ENCODE peak calls at places on chromosome 1, in nine cellular contexts. R is breast epithelium, I is Peyer's patch, Y is testis, J is heart left ventricle, A is body of pancreas, D is K562, H is IMR-90, C is thyroid gland. P is an unnamed sample.

GRCh38 chr1:64093941-64094340 is 109.5 kb upstream of the UBE2U start:
- DNase-seq in D (no peak), C (no peak), R (no peak), I (no peak), Y (no peak), H (peak), A (no peak), J (no peak), P (no peak)

GRCh38 chr1:220511183-220511582 is 16.8 kb upstream of the MARK1 start:
- DNase-seq in H (no peak), I (no peak), A (no peak), Y (no peak), J (no peak), D (no peak), R (no peak), C (no peak), P (no peak)

GRCh38 chr1:45884700-45885099 is 81.3 kb downstream of the MAST2 start:
- DNase-seq in A (no peak), J (no peak), D (no peak), R (no peak), H (peak), I (no peak), C (no peak), Y (no peak), P (no peak)

GRCh38 chr1:208924011-208924410 is 659.5 kb upstream of the CAMK1G start:
- DNase-seq in D (no peak), A (no peak), H (no peak), C (no peak), R (no peak), Y (no peak), I (no peak), J (no peak), P (no peak)

GRCh38 chr1:4105300-4105880 is 205.3 kb upstream of the C1orf174 start:
- DNase-seq in I (no peak), J (no peak), Y (no peak), R (no peak), A (peak), H (no peak), D (no peak), C (no peak), P (no peak)

GRCh38 chr1:88549536-88549935 is 134.5 kb upstream of the PKN2 start:
- DNase-seq in Y (no peak), R (no peak), C (no peak), J (no peak), H (peak), D (no peak), A (no peak), I (no peak), P (no peak)

GRCh38 chr1:14804626-14805025 is 206.1 kb downstream of the KAZN start:
- DNase-seq in H (no peak), A (no peak), I (no peak), D (peak), C (no peak), R (no peak), J (no peak), Y (no peak), P (no peak)

GRCh38 chr1:18926315-18927081 is 24.1 kb upstream of the ALDH4A1 start:
- DNase-seq in R (no peak), D (peak), I (peak), H (peak), C (no peak), Y (no peak), J (peak), A (peak), P (peak)

GRCh38 chr1:206484901-206485300 is 14.6 kb downstream of the IKBKE start:
- DNase-seq in Y (no peak), D (no peak), J (no peak), C (no peak), A (no peak), R (no peak), H (no peak), I (no peak), P (no peak)

GRCh38 chr1:20216574-20216973 is 30.3 kb upstream of the PLA2G2C start:
- DNase-seq in J (no peak), I (no peak), A (no peak), R (no peak), D (peak), H (peak), Y (no peak), C (no peak), P (no peak)

GRCh38 chr1:229694053-229694693 is 68.1 kb downstream of the URB2 start:
- DNase-seq in C (peak), H (peak), D (no peak), A (peak), I (no peak), J (peak), Y (peak), R (no peak), P (peak)

GRCh38 chr1:22154626-22155025 is 11.7 kb upstream of the WNT4 start:
- DNase-seq in C (no peak), Y (no peak), J (no peak), D (no peak), I (no peak), R (no peak), H (no peak), A (no peak), P (no peak)

GRCh38 chr1:31416101-31416736 is 3.2 kb downstream of the SERINC2 start:
- DNase-seq in I (no peak), R (peak), Y (no peak), D (no peak), C (peak), H (no peak), A (peak), J (no peak), P (no peak)

GRCh38 chr1:107594541-107594940 is 370.4 kb downstream of the VAV3 start:
- DNase-seq in R (no peak), H (no peak), A (no peak), C (no peak), J (no peak), I (no peak), Y (no peak), D (no peak), P (no peak)

GRCh38 chr1:215631489-215631888 is 64.4 kb downstream of the KCTD3 start:
- DNase-seq in R (peak), I (no peak), C (no peak), J (no peak), D (no peak), A (peak), Y (no peak), H (peak), P (no peak)

GRCh38 chr1:1601564-1602320 is 1.8 kb upstream of the FNDC10 start:
- DNase-seq in Y (no peak), I (no peak), J (no peak), D (no peak), H (no peak), R (no peak), A (peak), C (no peak), P (no peak)

GRCh38 chr1:169604781-169605560 is 18.7 kb upstream of the F5 start:
- DNase-seq in R (no peak), H (no peak), C (no peak), J (peak), I (peak), Y (no peak), A (no peak), D (no peak), P (no peak)

GRCh38 chr1:202810615-202811295 is at the start of gene PCAT6:
- DNase-seq in I (peak), H (peak), A (peak), Y (peak), D (peak), C (peak), J (peak), R (peak), P (peak)

GRCh38 chr1:3060601-3061551 is 8.1 kb upstream of the PRDM16 start:
- DNase-seq in D (no peak), A (no peak), R (peak), H (no peak), I (no peak), C (no peak), J (no peak), Y (no peak), P (no peak)

GRCh38 chr1:90850181-90850924 is 133.3 kb upstream of the BARHL2 start:
- DNase-seq in C (peak), A (peak), D (peak), H (no peak), Y (peak), J (no peak), R (no peak), I (no peak), P (no peak)

GRCh38 chr1:100360790-100361232 is 8.5 kb downstream of the CDC14A start:
- DNase-seq in I (no peak), H (peak), J (peak), R (no peak), D (no peak), Y (peak), A (peak), C (peak), P (peak)

GRCh38 chr1:179137623-179138235 is 55.9 kb downstream of the TOR3A start:
- DNase-seq in J (no peak), I (no peak), D (no peak), R (no peak), Y (no peak), H (peak), C (no peak), A (no peak), P (no peak)

GRCh38 chr1:1038694-1039093 is 18.8 kb downstream of the AGRN start:
- DNase-seq in D (no peak), H (no peak), A (no peak), C (no peak), J (no peak), I (peak), Y (no peak), R (no peak), P (no peak)

GRCh38 chr1:10555635-10556429 is 81.1 kb downstream of the PEX14 start:
- DNase-seq in C (no peak), A (no peak), R (no peak), D (no peak), Y (no peak), J (no peak), I (no peak), H (no peak), P (no peak)

GRCh38 chr1:78081980-78082860 is 36.5 kb downstream of the GIPC2 start:
- DNase-seq in A (no peak), D (no peak), J (no peak), C (no peak), Y (no peak), I (no peak), H (peak), R (no peak), P (no peak)

GRCh38 chr1:197944485-197944884 is 27.3 kb downstream of the LHX9 start:
- DNase-seq in Y (no peak), J (no peak), I (no peak), H (no peak), D (no peak), A (no peak), R (no peak), C (no peak), P (no peak)

GRCh38 chr1:41233708-41234107 is 8.4 kb downstream of the SCMH1 start:
- DNase-seq in I (no peak), A (no peak), Y (no peak), J (no peak), D (no peak), H (no peak), C (no peak), R (no peak), P (no peak)

GRCh38 chr1:160993544-160993943 is 27.4 kb downstream of the F11R start:
- DNase-seq in R (no peak), I (no peak), J (no peak), D (no peak), H (peak), Y (no peak), C (no peak), A (no peak), P (no peak)

GRCh38 chr1:204441558-204441957 is 29.9 kb upstream of the PPP1R15B start:
- DNase-seq in I (no peak), C (no peak), Y (no peak), A (no peak), D (no peak), J (no peak), H (no peak), R (no peak), P (no peak)

GRCh38 chr1:206449566-206449965 is 20.7 kb upstream of the IKBKE start:
- DNase-seq in J (no peak), I (no peak), A (no peak), C (no peak), H (peak), Y (no peak), D (no peak), R (no peak), P (no peak)

DNA sequence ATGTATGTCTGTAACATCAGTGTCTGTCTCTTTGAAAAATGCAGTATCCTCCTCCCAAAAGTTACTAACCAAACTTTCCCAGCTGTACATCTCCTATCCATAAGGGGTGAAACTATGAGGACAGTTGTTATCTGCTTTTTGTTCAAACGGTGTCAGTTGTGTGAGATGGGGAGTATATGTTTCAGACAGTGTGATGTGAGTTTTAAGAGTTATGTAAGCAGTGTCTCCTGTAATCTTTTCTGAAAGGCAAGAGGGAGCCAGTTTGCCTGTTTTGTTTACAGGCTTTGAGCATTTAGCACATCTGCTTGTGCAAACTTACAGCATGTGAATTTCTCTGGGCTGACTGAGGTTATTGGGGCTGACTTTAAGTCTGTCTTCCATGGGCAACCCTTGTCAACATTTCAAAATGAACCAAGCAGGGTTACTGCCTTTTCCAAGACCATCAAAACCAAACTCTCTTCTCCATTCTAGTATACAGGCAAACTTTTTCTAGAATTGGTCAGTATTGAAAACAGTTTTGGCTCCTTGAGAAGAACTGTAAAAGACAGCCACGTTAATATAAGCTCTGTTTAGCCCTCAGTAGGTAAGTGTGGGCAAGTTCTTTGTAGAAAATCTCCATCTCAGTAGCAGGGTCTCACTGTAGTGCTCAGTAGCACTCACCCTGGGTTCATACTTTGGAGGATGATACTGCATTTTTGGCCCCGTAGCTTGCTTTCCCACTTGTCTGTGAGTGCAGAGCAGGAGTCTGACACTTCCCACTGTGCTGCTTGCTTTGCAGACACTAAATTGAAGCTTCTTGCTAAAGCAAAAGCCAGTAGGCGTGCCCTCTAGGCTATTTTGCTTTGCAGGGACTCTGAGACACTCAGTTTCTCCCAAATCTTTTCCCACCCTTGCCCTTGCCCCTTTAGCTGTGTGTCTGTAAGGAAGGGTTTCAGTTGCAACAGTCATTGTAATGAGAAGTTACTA is 34.5 kb upstream of the CACYBP start:
- DNase-seq in A (no peak), Y (peak), J (no peak), C (no peak), R (no peak), I (peak), D (peak), H (peak), P (no peak)
- H3K4me3 ChIP-seq in A (no peak), Y (no peak), J (no peak), C (no peak), R (peak), I (peak), D (peak), H (no peak), P (no peak)

GRCh38 chr1:8006037-8006963 is 19.8 kb downstream of the ERRFI1 start:
- DNase-seq in J (no peak), D (no peak), I (no peak), Y (no peak), C (no peak), R (no peak), A (no peak), H (no peak), P (no peak)
- TF ChIP-seq POLR2A in J (no peak), D (no peak), I (no peak), Y (no peak), C (no peak), R (no peak), A (no peak), H (no peak), P (no peak)

GRCh38 chr1:155094622-155094948 is 15.9 kb downstream of the EFNA3 start:
- DNase-seq in C (no peak), H (no peak), D (no peak), Y (no peak), A (no peak), R (no peak), I (no peak), J (no peak), P (no peak)

GRCh38 chr1:155092131-155092530 is 13.5 kb downstream of the EFNA3 start:
- DNase-seq in A (no peak), I (no peak), C (no peak), J (no peak), Y (no peak), H (no peak), R (no peak), D (peak), P (no peak)

GRCh38 chr1:155092641-155093040 is 14.0 kb downstream of the EFNA3 start:
- DNase-seq in R (no peak), D (no peak), H (no peak), Y (no peak), C (no peak), J (no peak), A (no peak), I (no peak), P (no peak)

GRCh38 chr1:155091071-155092051 is 12.7 kb downstream of the EFNA3 start:
- DNase-seq in A (peak), Y (peak), C (peak), I (peak), J (peak), R (peak), D (peak), H (peak), P (peak)

GRCh38 chr1:155093938-155094621 is 15.4 kb downstream of the EFNA3 start:
- DNase-seq in J (no peak), H (peak), I (no peak), C (no peak), A (no peak), R (no peak), D (peak), Y (no peak), P (peak)
- TF ChIP-seq CTCF in J (peak), H (peak), I (peak), C (peak), A (peak), R (peak), D (peak), Y (no peak), P (peak)

GRCh38 chr1:54800899-54801759 is at the start of gene TTC22:
- DNase-seq in C (peak), J (no peak), Y (no peak), A (peak), D (peak), R (peak), H (no peak), I (peak), P (no peak)
- H3K4me3 ChIP-seq in C (peak), J (peak), Y (peak), A (peak), D (peak), R (peak), H (no peak), I (peak), P (peak)

GRCh38 chr1:26472330-26472900 is at the start of gene HMGN2:
- DNase-seq in D (peak), R (peak), H (peak), I (peak), Y (peak), C (peak), J (peak), A (peak), P (peak)
- TF ChIP-seq POLR2A in D (peak), R (peak), H (peak), I (peak), Y (peak), C (peak), J (peak), A (peak), P (peak)

GRCh38 chr1:156583821-156584622 is 4.5 kb downstream of the TTC24 start:
- DNase-seq in J (peak), D (peak), Y (peak), H (peak), A (peak), R (no peak), I (peak), C (peak), P (peak)
- TF ChIP-seq CTCF in J (peak), D (peak), Y (peak), H (peak), A (peak), R (peak), I (peak), C (peak), P (peak)

GRCh38 chr1:205449254-205449749 is 6.5 kb downstream of the BLACAT1 start:
- DNase-seq in R (no peak), Y (no peak), I (no peak), D (no peak), A (no peak), H (no peak), C (no peak), J (no peak), P (no peak)
- H3K4me3 ChIP-seq in R (peak), Y (no peak), I (no peak), D (peak), A (no peak), H (no peak), C (peak), J (no peak), P (no peak)

GRCh38 chr1:26375081-26375480 is 2.5 kb upstream of the ZNF683 start:
- DNase-seq in J (no peak), C (no peak), D (no peak), A (no peak), Y (no peak), I (no peak), H (no peak), R (no peak), P (no peak)

GRCh38 chr1:26370591-26371382 is 1.8 kb downstream of the ZNF683 start:
- DNase-seq in R (no peak), Y (no peak), D (no peak), H (no peak), A (no peak), I (no peak), C (no peak), J (no peak), P (no peak)

GRCh38 chr1:26373281-26373680 is 731 bp upstream of the ZNF683 start:
- DNase-seq in D (no peak), I (peak), Y (no peak), A (no peak), H (no peak), J (no peak), C (no peak), R (no peak), P (no peak)

GRCh38 chr1:26373789-26374188 is 1.2 kb upstream of the ZNF683 start:
- DNase-seq in R (no peak), J (no peak), H (no peak), D (no peak), C (no peak), I (no peak), Y (no peak), A (no peak), P (no peak)

DNA sequence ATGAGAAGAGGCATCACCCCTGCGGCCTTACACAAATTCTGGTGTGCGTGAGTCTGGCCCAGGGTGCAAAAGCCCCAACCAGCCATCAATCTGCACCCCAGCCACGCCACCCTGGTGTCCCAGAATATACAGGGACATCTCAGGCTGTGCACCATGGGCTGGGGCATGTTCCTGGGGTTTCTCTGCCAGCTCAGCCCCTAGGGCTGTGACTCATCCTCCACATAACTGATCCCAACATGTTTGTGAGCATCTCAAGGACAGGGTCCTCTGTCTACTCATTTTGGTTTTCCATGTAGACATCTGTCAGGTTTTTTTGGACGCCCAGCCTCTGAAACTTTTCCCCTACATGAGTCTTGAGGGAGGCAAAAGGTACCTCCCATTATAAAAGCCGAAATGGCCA is 511 bp downstream of the ZNF683 start:
- DNase-seq in H (no peak), A (no peak), J (no peak), Y (no peak), D (no peak), C (no peak), R (no peak), I (no peak), P (no peak)
- TF ChIP-seq POLR2A in H (no peak), A (no peak), J (no peak), Y (no peak), D (no peak), C (no peak), R (no peak), I (no peak), P (no peak)